ENCODE peak calls at places on chromosomes 5 and 9, in six cellular contexts. One of them, this sample, is unnamed.

GRCh38 chr5:138807182-138807581 is 54.0 kb downstream of the CTNNA1 start:
- DNase-seq in psoas muscle: no peak
- DNase-seq in kidney: no peak
- DNase-seq in H1: no peak
- DNase-seq in GM12878: no peak
- DNase-seq in pancreas: no peak
- DNase-seq in this sample: no peak

GRCh38 chr5:149265559-149265958 is 6.1 kb upstream of the AFAP1L1 start:
- DNase-seq in psoas muscle: no peak
- DNase-seq in kidney: no peak
- DNase-seq in GM12878: no peak
- DNase-seq in pancreas: no peak
- DNase-seq in H1: no peak
- DNase-seq in this sample: peak; percentile 82

GRCh38 chr5:33810491-33811120 is 81.2 kb downstream of the ADAMTS12 start:
- DNase-seq in kidney: no peak
- DNase-seq in psoas muscle: peak; percentile 52
- DNase-seq in H1: no peak
- DNase-seq in pancreas: no peak
- DNase-seq in GM12878: no peak
- DNase-seq in this sample: peak; percentile 85

GRCh38 chr5:75037106-75037505 is 15.3 kb downstream of the GCNT4 start:
- DNase-seq in psoas muscle: no peak
- DNase-seq in pancreas: peak; percentile 62
- DNase-seq in GM12878: no peak
- DNase-seq in kidney: no peak
- DNase-seq in H1: no peak
- DNase-seq in this sample: peak; percentile 61

GRCh38 chr5:126544087-126544740 is 50.8 kb downstream of the ALDH7A1 start:
- DNase-seq in GM12878: no peak
- DNase-seq in H1: peak; percentile 52
- DNase-seq in pancreas: no peak
- DNase-seq in kidney: no peak
- DNase-seq in psoas muscle: no peak
- DNase-seq in this sample: peak; percentile 62

GRCh38 chr9:76634356-76635054 is 129.7 kb upstream of the PCA3 start:
- DNase-seq in pancreas: no peak
- DNase-seq in H1: no peak
- DNase-seq in GM12878: no peak
- DNase-seq in kidney: no peak
- DNase-seq in psoas muscle: no peak
- DNase-seq in this sample: peak; percentile 83

GRCh38 chr5:132525299-132525724 is 18.0 kb downstream of the IL5 start:
- DNase-seq in kidney: no peak
- DNase-seq in psoas muscle: no peak
- DNase-seq in pancreas: no peak
- DNase-seq in GM12878: peak; percentile 97
- DNase-seq in H1: no peak
- DNase-seq in this sample: no peak

GRCh38 chr5:72624641-72625236 is 117.5 kb upstream of the ZNF366 start:
- DNase-seq in H1: no peak
- DNase-seq in pancreas: no peak
- DNase-seq in kidney: no peak
- DNase-seq in GM12878: no peak
- DNase-seq in psoas muscle: peak; percentile 80
- DNase-seq in this sample: peak; percentile 54

GRCh38 chr5:121634946-121635345 is 216.7 kb upstream of the FTMT start:
- DNase-seq in pancreas: no peak
- DNase-seq in psoas muscle: no peak
- DNase-seq in kidney: no peak
- DNase-seq in GM12878: no peak
- DNase-seq in H1: no peak
- DNase-seq in this sample: no peak

GRCh38 chr5:11062379-11062778 is 301.3 kb upstream of the DAP start:
- DNase-seq in GM12878: no peak
- DNase-seq in H1: peak; percentile 51
- DNase-seq in kidney: no peak
- DNase-seq in pancreas: no peak
- DNase-seq in psoas muscle: no peak
- DNase-seq in this sample: no peak

GRCh38 chr9:70120834-70121510 is 77.3 kb downstream of the MAMDC2 start:
- DNase-seq in psoas muscle: peak; percentile 87
- DNase-seq in kidney: no peak
- DNase-seq in pancreas: no peak
- DNase-seq in H1: no peak
- DNase-seq in GM12878: no peak
- DNase-seq in this sample: peak; percentile 90

GRCh38 chr5:5344606-5345005 is 77.9 kb upstream of the ICE1 start:
- DNase-seq in psoas muscle: no peak
- DNase-seq in H1: no peak
- DNase-seq in GM12878: no peak
- DNase-seq in pancreas: no peak
- DNase-seq in kidney: no peak
- DNase-seq in this sample: no peak

GRCh38 chr5:11048760-11049159 is 287.7 kb upstream of the DAP start:
- DNase-seq in GM12878: no peak
- DNase-seq in pancreas: no peak
- DNase-seq in H1: no peak
- DNase-seq in kidney: no peak
- DNase-seq in psoas muscle: no peak
- DNase-seq in this sample: no peak

GRCh38 chr9:69971643-69972449 is 71.8 kb upstream of the MAMDC2 start:
- DNase-seq in psoas muscle: peak; percentile 86
- DNase-seq in pancreas: peak; percentile 79
- DNase-seq in H1: peak; percentile 85
- DNase-seq in GM12878: no peak
- DNase-seq in kidney: peak; percentile 67
- DNase-seq in this sample: peak; percentile 76

GRCh38 chr9:122936464-122936863 is 4.4 kb upstream of the RABGAP1 start:
- DNase-seq in kidney: no peak
- DNase-seq in pancreas: no peak
- DNase-seq in GM12878: no peak
- DNase-seq in H1: no peak
- DNase-seq in psoas muscle: no peak
- DNase-seq in this sample: no peak

GRCh38 chr5:171908638-171909037 is 97.8 kb downstream of the FBXW11 start:
- DNase-seq in psoas muscle: no peak
- DNase-seq in H1: no peak
- DNase-seq in kidney: no peak
- DNase-seq in GM12878: no peak
- DNase-seq in pancreas: no peak
- DNase-seq in this sample: no peak

GRCh38 chr5:171901764-171902163 is 104.7 kb downstream of the FBXW11 start:
- DNase-seq in GM12878: no peak
- DNase-seq in pancreas: no peak
- DNase-seq in psoas muscle: no peak
- DNase-seq in H1: no peak
- DNase-seq in kidney: no peak
- DNase-seq in this sample: no peak

GRCh38 chr5:171906703-171907590 is 99.5 kb downstream of the FBXW11 start:
- DNase-seq in H1: no peak
- DNase-seq in pancreas: no peak
- DNase-seq in GM12878: no peak
- DNase-seq in kidney: no peak
- DNase-seq in psoas muscle: no peak
- DNase-seq in this sample: no peak

GRCh38 chr5:171907731-171908343 is 98.6 kb downstream of the FBXW11 start:
- DNase-seq in kidney: no peak
- DNase-seq in psoas muscle: no peak
- DNase-seq in GM12878: no peak
- DNase-seq in H1: no peak
- DNase-seq in pancreas: peak; percentile 54
- DNase-seq in this sample: peak; percentile 82

DNA sequence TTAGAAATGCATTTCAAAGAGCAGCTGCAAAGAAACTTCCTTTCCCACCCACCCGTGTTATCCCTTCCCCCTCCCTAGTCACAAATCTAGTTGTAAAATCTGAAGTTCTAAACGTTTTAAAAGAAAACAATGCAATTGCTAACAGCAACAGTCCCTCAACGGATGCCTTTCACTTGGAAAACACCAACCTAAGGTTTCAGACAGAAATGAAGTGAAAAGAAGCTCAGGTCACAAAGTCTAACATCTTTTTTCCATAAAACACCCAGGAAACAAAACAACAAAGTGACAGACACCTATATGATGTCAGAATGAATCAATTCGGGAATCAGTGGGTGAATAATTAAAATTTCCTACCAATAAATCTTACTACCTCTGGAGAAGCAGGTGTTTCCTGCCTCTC is 100.3 kb downstream of the FBXW11 start:
- DNase-seq in GM12878: no peak
- DNase-seq in psoas muscle: no peak
- DNase-seq in pancreas: no peak
- DNase-seq in kidney: no peak
- DNase-seq in H1: no peak
- DNase-seq in this sample: no peak
- H3K4me3 ChIP-seq in GM12878: no peak overlapping the region
- H3K4me3 ChIP-seq in psoas muscle: no peak overlapping the region
- H3K4me3 ChIP-seq in pancreas: no peak overlapping the region
- H3K4me3 ChIP-seq in kidney: no peak overlapping the region
- H3K4me3 ChIP-seq in H1: no peak overlapping the region
- H3K4me3 ChIP-seq in this sample: no peak overlapping the region

GRCh38 chr5:123549256-123549904 is 37.4 kb downstream of the CSNK1G3 start:
- DNase-seq in psoas muscle: no peak
- DNase-seq in GM12878: peak; percentile 85
- DNase-seq in H1: no peak
- DNase-seq in pancreas: no peak
- DNase-seq in kidney: no peak
- DNase-seq in this sample: no peak
- TF ChIP-seq CTCF in psoas muscle: no peak
- TF ChIP-seq CTCF in GM12878: no peak
- TF ChIP-seq CTCF in H1: no peak
- TF ChIP-seq CTCF in pancreas: no peak
- TF ChIP-seq CTCF in kidney: no peak
- TF ChIP-seq CTCF in this sample: no peak

DNA sequence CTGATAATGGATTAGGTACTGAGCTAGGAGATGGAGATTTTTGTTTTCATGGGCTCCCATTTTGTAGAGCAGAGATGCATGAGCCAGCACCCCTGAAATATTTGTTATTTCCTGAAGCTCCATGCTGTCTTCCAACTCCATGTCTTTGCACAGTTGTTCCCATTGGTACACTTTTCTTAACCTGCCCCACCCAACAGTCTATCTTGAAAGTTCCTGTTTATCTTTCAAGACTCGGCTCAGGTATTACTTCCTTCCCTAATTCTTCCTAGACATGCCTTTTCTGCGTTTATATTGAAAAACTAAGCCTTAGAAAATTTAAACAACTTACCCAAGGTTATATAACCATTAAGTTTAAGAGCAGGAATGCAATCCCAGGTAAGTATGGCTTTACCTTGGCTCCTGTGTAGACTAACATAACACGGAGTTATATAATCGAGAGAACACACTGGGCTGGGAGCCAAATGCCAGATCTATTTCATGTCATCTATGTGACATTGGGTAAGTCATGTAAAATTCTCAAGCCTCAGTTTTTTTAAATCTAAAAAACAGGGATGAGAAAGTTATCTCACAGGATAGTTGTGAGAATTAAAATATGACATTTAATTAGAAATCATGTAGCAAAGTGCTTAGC is 67.4 kb downstream of the LIX1 start:
- DNase-seq in GM12878: no peak
- DNase-seq in psoas muscle: no peak
- DNase-seq in H1: no peak
- DNase-seq in pancreas: no peak
- DNase-seq in kidney: no peak
- DNase-seq in this sample: no peak
- H3K4me3 ChIP-seq in GM12878: no peak overlapping the region
- H3K4me3 ChIP-seq in psoas muscle: no peak overlapping the region
- H3K4me3 ChIP-seq in H1: no peak overlapping the region
- H3K4me3 ChIP-seq in pancreas: no peak overlapping the region
- H3K4me3 ChIP-seq in kidney: no peak overlapping the region
- H3K4me3 ChIP-seq in this sample: no peak overlapping the region

DNA sequence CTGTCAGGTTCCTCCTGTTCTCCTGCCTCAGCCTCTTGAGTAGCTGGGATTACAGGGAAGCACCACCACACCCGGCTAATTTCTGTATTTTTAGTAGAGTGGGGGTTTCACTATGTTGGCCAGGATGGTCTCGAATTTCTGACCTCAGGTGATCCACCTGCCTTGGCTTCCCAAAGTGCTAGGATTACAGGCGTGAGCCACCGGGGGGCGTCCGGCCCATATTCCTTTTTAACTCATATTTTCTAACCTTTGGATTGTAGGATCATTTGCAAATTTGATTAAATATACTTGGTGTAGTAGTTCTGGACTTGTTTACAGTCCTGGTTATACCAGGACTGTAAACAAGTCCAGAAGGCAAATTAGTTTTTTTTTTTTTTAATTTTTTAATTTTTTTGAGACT is 4.3 kb downstream of the TCERG1 start:
- DNase-seq in GM12878: no peak
- DNase-seq in psoas muscle: no peak
- DNase-seq in H1: no peak
- DNase-seq in kidney: no peak
- DNase-seq in pancreas: no peak
- DNase-seq in this sample: no peak
- TF ChIP-seq CTCF in GM12878: peak; percentile 39
- TF ChIP-seq CTCF in psoas muscle: no peak
- TF ChIP-seq CTCF in H1: peak; percentile 41
- TF ChIP-seq CTCF in kidney: no peak
- TF ChIP-seq CTCF in pancreas: no peak
- TF ChIP-seq CTCF in this sample: peak; percentile 16

GRCh38 chr5:159209438-159210305 is at the start of gene RNF145:
- DNase-seq in pancreas: peak; percentile 85
- DNase-seq in kidney: peak; percentile 96
- DNase-seq in psoas muscle: peak; percentile 90
- DNase-seq in H1: peak; percentile 78
- DNase-seq in GM12878: peak; percentile 62
- DNase-seq in this sample: peak; percentile 86

GRCh38 chr5:159211712-159212111 is 2.4 kb upstream of the RNF145 start:
- DNase-seq in GM12878: no peak
- DNase-seq in pancreas: no peak
- DNase-seq in kidney: no peak
- DNase-seq in H1: no peak
- DNase-seq in psoas muscle: no peak
- DNase-seq in this sample: no peak

GRCh38 chr5:159208508-159209437 is 580 bp downstream of the RNF145 start:
- DNase-seq in kidney: peak; percentile 85
- DNase-seq in GM12878: no peak
- DNase-seq in pancreas: peak; percentile 16
- DNase-seq in psoas muscle: peak; percentile 63
- DNase-seq in H1: peak; percentile 64
- DNase-seq in this sample: peak; percentile 46

GRCh38 chr5:159210846-159211245 is 1.5 kb upstream of the RNF145 start:
- DNase-seq in GM12878: no peak
- DNase-seq in H1: no peak
- DNase-seq in kidney: no peak
- DNase-seq in pancreas: no peak
- DNase-seq in psoas muscle: no peak
- DNase-seq in this sample: no peak

GRCh38 chr5:159210306-159210722 is 961 bp upstream of the RNF145 start:
- DNase-seq in pancreas: peak; percentile 10
- DNase-seq in GM12878: no peak
- DNase-seq in H1: no peak
- DNase-seq in psoas muscle: no peak
- DNase-seq in kidney: no peak
- DNase-seq in this sample: no peak
- H3K4me3 ChIP-seq in pancreas: no peak overlapping the region
- H3K4me3 ChIP-seq in GM12878: no peak overlapping the region
- H3K4me3 ChIP-seq in H1: peak overlapping the region; percentile 95
- H3K4me3 ChIP-seq in psoas muscle: peak overlapping the region; percentile 86
- H3K4me3 ChIP-seq in kidney: no peak overlapping the region
- H3K4me3 ChIP-seq in this sample: no peak overlapping the region

GRCh38 chr5:110469486-110469885 is 257.0 kb downstream of the TMEM232 start:
- DNase-seq in psoas muscle: no peak
- DNase-seq in kidney: no peak
- DNase-seq in GM12878: no peak
- DNase-seq in pancreas: no peak
- DNase-seq in H1: no peak
- DNase-seq in this sample: no peak
- TF ChIP-seq CTCF in psoas muscle: no peak
- TF ChIP-seq CTCF in kidney: no peak
- TF ChIP-seq CTCF in GM12878: no peak
- TF ChIP-seq CTCF in pancreas: no peak
- TF ChIP-seq CTCF in H1: no peak
- TF ChIP-seq CTCF in this sample: no peak

This sample was measured in fibroblast of pulmonary artery.